ENCODE peak calls at places on chromosomes 6 and 20, in six cellular contexts. One of them, this sample, is unnamed.

GRCh38 chr20:35443003-35443402 is 5.0 kb upstream of the GDF5 start:
- DNase-seq in globus pallidus: no peak
- DNase-seq in EL: peak; percentile 93
- DNase-seq in stimulated activated naive CD8-positive, alpha-beta T cell treated with anti-CD3 and anti-CD28 coated beads, Interleukin-15, amount 100 ng/mL, for 72 hours: no peak
- DNase-seq in GM20000: no peak
- DNase-seq in nephron progenitor cell: no peak
- DNase-seq in this sample: no peak

GRCh38 chr6:85458782-85459181 is 8.9 kb downstream of the NT5E start:
- DNase-seq in globus pallidus: no peak
- DNase-seq in EL: no peak
- DNase-seq in stimulated activated naive CD8-positive, alpha-beta T cell treated with anti-CD3 and anti-CD28 coated beads, Interleukin-15, amount 100 ng/mL, for 72 hours: no peak
- DNase-seq in GM20000: no peak
- DNase-seq in nephron progenitor cell: no peak
- DNase-seq in this sample: no peak

GRCh38 chr6:13485923-13486557 is 1.4 kb downstream of the GFOD1 start:
- DNase-seq in globus pallidus: peak; percentile 54
- DNase-seq in EL: peak; percentile 53
- DNase-seq in stimulated activated naive CD8-positive, alpha-beta T cell treated with anti-CD3 and anti-CD28 coated beads, Interleukin-15, amount 100 ng/mL, for 72 hours: no peak
- DNase-seq in GM20000: peak; percentile 78
- DNase-seq in nephron progenitor cell: peak; percentile 42
- DNase-seq in this sample: peak; percentile 64

GRCh38 chr6:86913795-86914194 is 23.5 kb upstream of the HTR1E start:
- DNase-seq in globus pallidus: no peak
- DNase-seq in EL: no peak
- DNase-seq in stimulated activated naive CD8-positive, alpha-beta T cell treated with anti-CD3 and anti-CD28 coated beads, Interleukin-15, amount 100 ng/mL, for 72 hours: no peak
- DNase-seq in GM20000: no peak
- DNase-seq in nephron progenitor cell: no peak
- DNase-seq in this sample: no peak

GRCh38 chr20:38937978-38938473 is 11.8 kb downstream of the FAM83D start:
- DNase-seq in globus pallidus: no peak
- DNase-seq in EL: no peak
- DNase-seq in stimulated activated naive CD8-positive, alpha-beta T cell treated with anti-CD3 and anti-CD28 coated beads, Interleukin-15, amount 100 ng/mL, for 72 hours: no peak
- DNase-seq in GM20000: no peak
- DNase-seq in nephron progenitor cell: no peak
- DNase-seq in this sample: no peak

GRCh38 chr20:37327748-37328147 is 18.2 kb upstream of the SRC start:
- DNase-seq in globus pallidus: no peak
- DNase-seq in EL: peak; percentile 60
- DNase-seq in stimulated activated naive CD8-positive, alpha-beta T cell treated with anti-CD3 and anti-CD28 coated beads, Interleukin-15, amount 100 ng/mL, for 72 hours: no peak
- DNase-seq in GM20000: no peak
- DNase-seq in nephron progenitor cell: no peak
- DNase-seq in this sample: no peak

GRCh38 chr20:12203399-12203798 is 285.7 kb downstream of the BTBD3 start:
- DNase-seq in globus pallidus: no peak
- DNase-seq in EL: no peak
- DNase-seq in stimulated activated naive CD8-positive, alpha-beta T cell treated with anti-CD3 and anti-CD28 coated beads, Interleukin-15, amount 100 ng/mL, for 72 hours: no peak
- DNase-seq in GM20000: no peak
- DNase-seq in nephron progenitor cell: no peak
- DNase-seq in this sample: no peak

GRCh38 chr20:5612476-5613291 is 137.5 kb upstream of the SHLD1 start:
- DNase-seq in globus pallidus: no peak
- DNase-seq in EL: peak; percentile 37
- DNase-seq in stimulated activated naive CD8-positive, alpha-beta T cell treated with anti-CD3 and anti-CD28 coated beads, Interleukin-15, amount 100 ng/mL, for 72 hours: no peak
- DNase-seq in GM20000: no peak
- DNase-seq in nephron progenitor cell: no peak
- DNase-seq in this sample: no peak

GRCh38 chr20:32289661-32290431 is 12.4 kb downstream of the KIF3B start:
- DNase-seq in globus pallidus: no peak
- DNase-seq in EL: no peak
- DNase-seq in stimulated activated naive CD8-positive, alpha-beta T cell treated with anti-CD3 and anti-CD28 coated beads, Interleukin-15, amount 100 ng/mL, for 72 hours: no peak
- DNase-seq in GM20000: no peak
- DNase-seq in nephron progenitor cell: no peak
- DNase-seq in this sample: no peak

GRCh38 chr20:60010689-60011417 is 52.6 kb downstream of the CDH26 start:
- DNase-seq in globus pallidus: no peak
- DNase-seq in EL: no peak
- DNase-seq in stimulated activated naive CD8-positive, alpha-beta T cell treated with anti-CD3 and anti-CD28 coated beads, Interleukin-15, amount 100 ng/mL, for 72 hours: peak; percentile 24
- DNase-seq in GM20000: no peak
- DNase-seq in nephron progenitor cell: no peak
- DNase-seq in this sample: no peak

GRCh38 chr20:24141111-24141510 is 152.5 kb upstream of the GGTLC1 start:
- DNase-seq in globus pallidus: no peak
- DNase-seq in EL: no peak
- DNase-seq in stimulated activated naive CD8-positive, alpha-beta T cell treated with anti-CD3 and anti-CD28 coated beads, Interleukin-15, amount 100 ng/mL, for 72 hours: no peak
- DNase-seq in GM20000: no peak
- DNase-seq in nephron progenitor cell: no peak
- DNase-seq in this sample: no peak

GRCh38 chr6:17475845-17476244 is 82.5 kb downstream of the CAP2 start:
- DNase-seq in globus pallidus: no peak
- DNase-seq in EL: no peak
- DNase-seq in stimulated activated naive CD8-positive, alpha-beta T cell treated with anti-CD3 and anti-CD28 coated beads, Interleukin-15, amount 100 ng/mL, for 72 hours: no peak
- DNase-seq in GM20000: no peak
- DNase-seq in nephron progenitor cell: no peak
- DNase-seq in this sample: no peak

GRCh38 chr6:17865798-17866725 is 121.4 kb downstream of the KIF13A start:
- DNase-seq in globus pallidus: peak; percentile 82
- DNase-seq in EL: peak; percentile 98
- DNase-seq in stimulated activated naive CD8-positive, alpha-beta T cell treated with anti-CD3 and anti-CD28 coated beads, Interleukin-15, amount 100 ng/mL, for 72 hours: no peak
- DNase-seq in GM20000: no peak
- DNase-seq in nephron progenitor cell: peak; percentile 3
- DNase-seq in this sample: no peak

GRCh38 chr6:53067307-53067706 is 2.1 kb downstream of the FBXO9 start:
- DNase-seq in globus pallidus: no peak
- DNase-seq in EL: no peak
- DNase-seq in stimulated activated naive CD8-positive, alpha-beta T cell treated with anti-CD3 and anti-CD28 coated beads, Interleukin-15, amount 100 ng/mL, for 72 hours: no peak
- DNase-seq in GM20000: no peak
- DNase-seq in nephron progenitor cell: no peak
- DNase-seq in this sample: no peak

GRCh38 chr20:25199473-25200265 is 4.2 kb downstream of the ENTPD6 start:
- DNase-seq in globus pallidus: no peak
- DNase-seq in EL: no peak
- DNase-seq in stimulated activated naive CD8-positive, alpha-beta T cell treated with anti-CD3 and anti-CD28 coated beads, Interleukin-15, amount 100 ng/mL, for 72 hours: no peak
- DNase-seq in GM20000: no peak
- DNase-seq in nephron progenitor cell: no peak
- DNase-seq in this sample: no peak

GRCh38 chr6:24478903-24479302 is 10.5 kb downstream of the GPLD1 start:
- DNase-seq in globus pallidus: no peak
- DNase-seq in EL: no peak
- DNase-seq in stimulated activated naive CD8-positive, alpha-beta T cell treated with anti-CD3 and anti-CD28 coated beads, Interleukin-15, amount 100 ng/mL, for 72 hours: no peak
- DNase-seq in GM20000: no peak
- DNase-seq in nephron progenitor cell: no peak
- DNase-seq in this sample: no peak

GRCh38 chr6:12381587-12381986 is 91.4 kb downstream of the EDN1 start:
- DNase-seq in globus pallidus: no peak
- DNase-seq in EL: peak; percentile 39
- DNase-seq in stimulated activated naive CD8-positive, alpha-beta T cell treated with anti-CD3 and anti-CD28 coated beads, Interleukin-15, amount 100 ng/mL, for 72 hours: no peak
- DNase-seq in GM20000: no peak
- DNase-seq in nephron progenitor cell: no peak
- DNase-seq in this sample: no peak

GRCh38 chr6:2072450-2072849 is 173.0 kb downstream of the GMDS start:
- DNase-seq in globus pallidus: no peak
- DNase-seq in EL: no peak
- DNase-seq in stimulated activated naive CD8-positive, alpha-beta T cell treated with anti-CD3 and anti-CD28 coated beads, Interleukin-15, amount 100 ng/mL, for 72 hours: no peak
- DNase-seq in GM20000: no peak
- DNase-seq in nephron progenitor cell: no peak
- DNase-seq in this sample: no peak

GRCh38 chr6:5111626-5112025 is 26.5 kb downstream of the PPP1R3G start:
- DNase-seq in globus pallidus: no peak
- DNase-seq in EL: no peak
- DNase-seq in stimulated activated naive CD8-positive, alpha-beta T cell treated with anti-CD3 and anti-CD28 coated beads, Interleukin-15, amount 100 ng/mL, for 72 hours: no peak
- DNase-seq in GM20000: no peak
- DNase-seq in nephron progenitor cell: no peak
- DNase-seq in this sample: no peak

GRCh38 chr6:17385660-17386059 is 7.7 kb upstream of the CAP2 start:
- DNase-seq in globus pallidus: no peak
- DNase-seq in EL: peak; percentile 75
- DNase-seq in stimulated activated naive CD8-positive, alpha-beta T cell treated with anti-CD3 and anti-CD28 coated beads, Interleukin-15, amount 100 ng/mL, for 72 hours: no peak
- DNase-seq in GM20000: no peak
- DNase-seq in nephron progenitor cell: no peak
- DNase-seq in this sample: no peak

GRCh38 chr6:33607126-33607783 is 13.9 kb upstream of the ITPR3 start:
- DNase-seq in globus pallidus: no peak
- DNase-seq in EL: no peak
- DNase-seq in stimulated activated naive CD8-positive, alpha-beta T cell treated with anti-CD3 and anti-CD28 coated beads, Interleukin-15, amount 100 ng/mL, for 72 hours: no peak
- DNase-seq in GM20000: no peak
- DNase-seq in nephron progenitor cell: no peak
- DNase-seq in this sample: no peak

GRCh38 chr20:63309261-63310071 is 16.5 kb downstream of the COL20A1 start:
- DNase-seq in globus pallidus: peak; percentile 25
- DNase-seq in EL: peak; percentile 39
- DNase-seq in stimulated activated naive CD8-positive, alpha-beta T cell treated with anti-CD3 and anti-CD28 coated beads, Interleukin-15, amount 100 ng/mL, for 72 hours: peak; percentile 40
- DNase-seq in GM20000: peak; percentile 77
- DNase-seq in nephron progenitor cell: peak; percentile 77
- DNase-seq in this sample: peak; percentile 86

GRCh38 chr6:108211676-108212075 is 45.9 kb downstream of the NR2E1 start:
- DNase-seq in globus pallidus: no peak
- DNase-seq in EL: no peak
- DNase-seq in stimulated activated naive CD8-positive, alpha-beta T cell treated with anti-CD3 and anti-CD28 coated beads, Interleukin-15, amount 100 ng/mL, for 72 hours: no peak
- DNase-seq in GM20000: no peak
- DNase-seq in nephron progenitor cell: no peak
- DNase-seq in this sample: no peak

GRCh38 chr6:91482498-91482897 is 895.6 kb upstream of the MAP3K7 start:
- DNase-seq in globus pallidus: no peak
- DNase-seq in EL: no peak
- DNase-seq in stimulated activated naive CD8-positive, alpha-beta T cell treated with anti-CD3 and anti-CD28 coated beads, Interleukin-15, amount 100 ng/mL, for 72 hours: no peak
- DNase-seq in GM20000: peak; percentile 8
- DNase-seq in nephron progenitor cell: no peak
- DNase-seq in this sample: no peak

GRCh38 chr20:31677553-31678260 is 40.0 kb downstream of the COX4I2 start:
- DNase-seq in globus pallidus: no peak
- DNase-seq in EL: no peak
- DNase-seq in stimulated activated naive CD8-positive, alpha-beta T cell treated with anti-CD3 and anti-CD28 coated beads, Interleukin-15, amount 100 ng/mL, for 72 hours: no peak
- DNase-seq in GM20000: no peak
- DNase-seq in nephron progenitor cell: no peak
- DNase-seq in this sample: no peak

GRCh38 chr6:87923389-87924050 is 124.1 kb upstream of the SPACA1 start:
- DNase-seq in globus pallidus: no peak
- DNase-seq in EL: no peak
- DNase-seq in stimulated activated naive CD8-positive, alpha-beta T cell treated with anti-CD3 and anti-CD28 coated beads, Interleukin-15, amount 100 ng/mL, for 72 hours: no peak
- DNase-seq in GM20000: no peak
- DNase-seq in nephron progenitor cell: no peak
- DNase-seq in this sample: no peak

GRCh38 chr6:17656644-17657043 is 50.1 kb downstream of the NUP153 start:
- DNase-seq in globus pallidus: no peak
- DNase-seq in EL: no peak
- DNase-seq in stimulated activated naive CD8-positive, alpha-beta T cell treated with anti-CD3 and anti-CD28 coated beads, Interleukin-15, amount 100 ng/mL, for 72 hours: no peak
- DNase-seq in GM20000: no peak
- DNase-seq in nephron progenitor cell: no peak
- DNase-seq in this sample: no peak

GRCh38 chr6:42007286-42007685 is 43.0 kb upstream of the TAF8 start:
- DNase-seq in globus pallidus: peak; percentile 30
- DNase-seq in EL: no peak
- DNase-seq in stimulated activated naive CD8-positive, alpha-beta T cell treated with anti-CD3 and anti-CD28 coated beads, Interleukin-15, amount 100 ng/mL, for 72 hours: no peak
- DNase-seq in GM20000: no peak
- DNase-seq in nephron progenitor cell: no peak
- DNase-seq in this sample: no peak

GRCh38 chr6:109453594-109454482 is 1.7 kb downstream of the MICAL1 start:
- DNase-seq in globus pallidus: no peak
- DNase-seq in EL: no peak
- DNase-seq in stimulated activated naive CD8-positive, alpha-beta T cell treated with anti-CD3 and anti-CD28 coated beads, Interleukin-15, amount 100 ng/mL, for 72 hours: no peak
- DNase-seq in GM20000: no peak
- DNase-seq in nephron progenitor cell: peak; percentile 25
- DNase-seq in this sample: no peak

GRCh38 chr6:122770835-122771601 is 8.5 kb upstream of the FABP7 start:
- DNase-seq in globus pallidus: no peak
- DNase-seq in EL: no peak
- DNase-seq in stimulated activated naive CD8-positive, alpha-beta T cell treated with anti-CD3 and anti-CD28 coated beads, Interleukin-15, amount 100 ng/mL, for 72 hours: no peak
- DNase-seq in GM20000: no peak
- DNase-seq in nephron progenitor cell: no peak
- DNase-seq in this sample: no peak

This sample was measured in ecto neural progenitor cell.